ENCODE peak calls at places on chromosomes 13 and 19, in seven cellular contexts. N, T, W, X, J, E and V are unnamed samples.

GRCh38 chr13:80312967-80313366 is 28.0 kb downstream of the SPRY2 start:
- DNase-seq in N (no peak), T (no peak), W (no peak), X (no peak), J (no peak), E (peak), V (no peak)

GRCh38 chr13:98273824-98274786 is 97.0 kb upstream of the RNF113B start:
- DNase-seq in N (no peak), T (no peak), W (no peak), X (peak), J (no peak), E (no peak), V (no peak)

GRCh38 chr13:40517486-40518311 is 148.7 kb downstream of the FOXO1 start:
- DNase-seq in N (no peak), T (no peak), W (no peak), X (no peak), J (peak), E (no peak), V (no peak)

GRCh38 chr13:51000576-51001260 is 91.1 kb downstream of the RNASEH2B start:
- DNase-seq in N (no peak), T (peak), W (peak), X (no peak), J (no peak), E (peak), V (no peak)

GRCh38 chr13:40352385-40352778 is 314.1 kb downstream of the FOXO1 start:
- DNase-seq in N (no peak), T (no peak), W (peak), X (no peak), J (no peak), E (peak), V (peak)

GRCh38 chr13:66635526-66635925 is 594.6 kb downstream of the PCDH9 start:
- DNase-seq in N (no peak), T (peak), W (peak), X (no peak), J (no peak), E (peak), V (no peak)

GRCh38 chr13:90498096-90498495 is 849.4 kb upstream of the MIR17HG start:
- DNase-seq in N (no peak), T (no peak), W (no peak), X (no peak), J (no peak), E (no peak), V (no peak)

GRCh38 chr19:51714848-51715247 is 8.9 kb downstream of the HAS1 start:
- DNase-seq in N (no peak), T (no peak), W (no peak), X (no peak), J (no peak), E (peak), V (no peak)

GRCh38 chr13:89750371-89750770 is 1597.1 kb upstream of the MIR17HG start:
- DNase-seq in N (no peak), T (no peak), W (no peak), X (no peak), J (no peak), E (no peak), V (no peak)

GRCh38 chr19:3700242-3701032 is at the start of gene PIP5K1C:
- DNase-seq in N (peak), T (peak), W (peak), X (peak), J (peak), E (peak), V (peak)

GRCh38 chr13:79749985-79750551 is 269.1 kb downstream of the NDFIP2 start:
- DNase-seq in N (no peak), T (peak), W (peak), X (peak), J (no peak), E (peak), V (no peak)

GRCh38 chr19:14318873-14319272 is 62.4 kb upstream of the ADGRE5 start:
- DNase-seq in N (no peak), T (no peak), W (no peak), X (no peak), J (peak), E (no peak), V (peak)

GRCh38 chr19:11963566-11964355 is 1.1 kb upstream of the ZNF763 start:
- DNase-seq in N (no peak), T (peak), W (no peak), X (peak), J (peak), E (peak), V (peak)